ENCODE peak calls at places on chromosomes 13 and 19, in eight cellular contexts. F, H, U, S, N, P, O and W are unnamed samples.

GRCh38 chr19:17847538-17848366 is at the start of gene JAK3:
- DNase-seq in U (peak; percentile 94), H (peak; percentile 94), P (no peak), N (peak; percentile 79), S (peak; percentile 87), O (peak; percentile 46), F (no peak), W (no peak)

GRCh38 chr13:102198418-102199322 is 203.2 kb downstream of the FGF14 start:
- DNase-seq in N (no peak), O (peak; percentile 59), P (no peak), S (peak; percentile 58), F (no peak), H (no peak), U (no peak), W (no peak)

GRCh38 chr13:105982219-105982618 is 553.2 kb downstream of the EFNB2 start:
- DNase-seq in F (no peak), P (no peak), N (no peak), U (peak; percentile 70), O (no peak), S (no peak), H (no peak), W (no peak)

GRCh38 chr19:10206226-10206873 is 11.6 kb upstream of the DNMT1 start:
- DNase-seq in O (peak; percentile 66), H (no peak), P (no peak), U (no peak), F (no peak), S (peak; percentile 69), N (no peak), W (no peak)

GRCh38 chr13:35699805-35700204 is 223.3 kb upstream of the MAB21L1 start:
- DNase-seq in F (no peak), H (no peak), N (no peak), P (no peak), U (no peak), S (peak; percentile 85), O (peak; percentile 66), W (no peak)

GRCh38 chr19:12769689-12770088 is 5.7 kb downstream of the HOOK2 start:
- DNase-seq in N (no peak), U (peak; percentile 94), S (no peak), P (no peak), H (no peak), F (no peak), O (no peak), W (no peak)

GRCh38 chr19:18384775-18385174 is 1.2 kb upstream of the GDF15 start:
- DNase-seq in S (no peak), P (no peak), O (no peak), N (no peak), F (no peak), U (no peak), H (no peak), W (no peak)

GRCh38 chr13:30759748-30760147 is 24.4 kb downstream of the ALOX5AP start:
- DNase-seq in N (no peak), S (peak; percentile 34), O (peak; percentile 64), H (no peak), P (no peak), U (no peak), F (no peak), W (no peak)

GRCh38 chr19:18464646-18465045 is 26.7 kb upstream of the ISYNA1 start:
- DNase-seq in U (no peak), O (peak; percentile 97), P (peak; percentile 61), H (peak; percentile 79), N (peak; percentile 76), F (peak; percentile 96), S (peak; percentile 92), W (no peak)

GRCh38 chr19:58007285-58007684 is 4.7 kb upstream of the ZNF606 start:
- DNase-seq in S (no peak), P (no peak), F (no peak), H (no peak), U (peak; percentile 81), O (no peak), N (no peak), W (no peak)

GRCh38 chr19:45158503-45159026 is 2.2 kb downstream of the NKPD1 start:
- DNase-seq in U (no peak), H (no peak), F (no peak), O (no peak), P (no peak), N (no peak), S (no peak), W (no peak)
- H3K4me1 ChIP-seq in U (no peaks in the 10 kb centered on the region), H (peaks cover 12% of the 10 kb centered on the region), F (peaks cover 2% of the 10 kb centered on the region), O (peaks cover 8% of the 10 kb centered on the region), P (peaks cover 4% of the 10 kb centered on the region), N (peaks cover 2% of the 10 kb centered on the region), S (peaks cover 6% of the 10 kb centered on the region), W (no peaks in the 10 kb centered on the region)

GRCh38 chr19:53131085-53131484 is 1.6 kb downstream of the ZNF415 start:
- DNase-seq in N (no peak), U (peak; percentile 3), F (no peak), O (no peak), S (peak; percentile 35), P (no peak), H (no peak), W (no peak)

GRCh38 chr19:53132231-53132991 is at the start of gene ZNF415:
- DNase-seq in S (peak; percentile 96), U (peak; percentile 98), O (peak; percentile 67), F (peak; percentile 89), P (peak; percentile 25), H (peak; percentile 89), N (peak; percentile 87), W (peak; percentile 55)

GRCh38 chr19:53136432-53136831 is 3.7 kb upstream of the ZNF415 start:
- DNase-seq in H (no peak), F (no peak), O (no peak), U (no peak), N (no peak), P (no peak), S (no peak), W (no peak)

GRCh38 chr19:53131732-53132131 is 978 bp downstream of the ZNF415 start:
- DNase-seq in O (no peak), S (peak; percentile 16), F (no peak), H (no peak), N (no peak), P (no peak), U (peak; percentile 15), W (no peak)

DNA sequence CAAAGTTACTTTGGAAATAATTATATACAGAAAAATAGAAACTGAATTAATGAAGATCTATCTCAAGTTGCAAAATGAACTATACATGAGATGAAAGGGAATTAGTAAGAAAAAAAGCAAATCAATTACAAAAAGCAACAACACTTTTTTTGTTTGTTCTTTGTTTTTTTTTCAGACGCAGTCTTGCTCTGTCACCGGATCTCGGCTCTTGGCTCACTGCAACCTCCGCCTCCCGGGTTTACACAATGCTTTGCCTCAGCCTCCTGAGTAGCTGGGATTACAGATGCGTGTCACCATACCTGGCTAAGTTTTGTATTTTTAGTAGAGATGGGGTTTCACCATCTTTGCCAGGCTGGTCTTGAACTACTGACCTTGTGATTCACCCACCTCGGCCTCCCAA is 2.2 kb downstream of the ZNF415 start:
- DNase-seq in H (no peak), F (no peak), U (peak; percentile 20), N (no peak), P (no peak), O (no peak), S (peak; percentile 13), W (no peak)
- H3K4me1 ChIP-seq in H (peaks cover 31% of the 10 kb centered on the region), F (peaks cover 10% of the 10 kb centered on the region), U (peaks cover 22% of the 10 kb centered on the region), N (peaks cover 9% of the 10 kb centered on the region), P (peaks cover 12% of the 10 kb centered on the region), O (peaks cover 3% of the 10 kb centered on the region), S (peaks cover 13% of the 10 kb centered on the region), W (no peaks in the 10 kb centered on the region)

GRCh38 chr19:2326699-2327360 is 1.6 kb downstream of the LSM7 start:
- DNase-seq in F (no peak), P (no peak), O (no peak), H (peak; percentile 71), N (no peak), S (peak; percentile 20), U (no peak), W (no peak)

GRCh38 chr19:2321565-2322283 is 6.7 kb downstream of the LSM7 start:
- DNase-seq in P (no peak), U (no peak), O (no peak), S (no peak), H (no peak), N (no peak), F (no peak), W (no peak)

GRCh38 chr19:2325261-2326046 is 2.9 kb downstream of the LSM7 start:
- DNase-seq in H (peak; percentile 86), F (no peak), N (no peak), P (no peak), S (no peak), U (no peak), O (no peak), W (no peak)

GRCh38 chr19:2323707-2324106 is 4.7 kb downstream of the LSM7 start:
- DNase-seq in U (no peak), F (no peak), N (no peak), P (no peak), O (no peak), H (peak; percentile 64), S (no peak), W (no peak)

DNA sequence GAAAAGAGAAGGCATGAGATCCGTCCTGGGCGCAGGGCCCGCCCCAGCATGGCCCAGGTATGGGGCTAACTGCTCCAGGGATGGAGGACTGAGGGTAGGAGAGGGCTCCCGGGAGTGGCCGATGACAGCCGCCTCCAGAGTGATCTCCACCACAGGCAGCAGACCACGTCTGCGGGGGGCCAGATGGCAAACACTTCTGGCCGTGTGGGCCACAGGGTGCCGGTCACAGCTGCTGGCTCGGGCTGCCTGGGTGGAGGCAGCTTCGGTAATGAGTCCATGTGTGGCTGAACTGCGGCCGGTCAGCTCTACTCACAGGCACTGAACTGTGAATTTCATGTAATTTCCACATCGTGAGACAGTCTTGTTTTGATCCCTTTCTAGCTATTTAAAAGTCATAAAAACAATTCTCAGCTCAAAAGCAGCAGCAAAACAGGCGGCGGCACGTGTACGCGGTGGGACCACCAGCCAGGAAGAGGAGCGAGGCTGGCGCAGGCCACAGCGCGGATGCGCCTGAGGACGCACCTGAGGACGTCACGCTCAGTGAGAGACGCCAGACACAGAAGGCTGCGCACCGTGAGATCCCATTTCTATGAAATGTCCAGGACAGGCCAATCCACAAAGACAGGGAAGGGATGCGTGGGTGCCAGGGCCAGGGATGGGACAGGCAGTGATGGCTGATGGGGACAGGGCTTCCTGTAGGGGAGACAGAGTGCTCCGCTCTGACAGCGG is 4.0 kb downstream of the LSM7 start:
- DNase-seq in S (no peak), O (no peak), P (no peak), H (peak; percentile 87), N (no peak), U (no peak), F (no peak), W (no peak)
- H3K4me1 ChIP-seq in S (peaks cover under 1% of the 10 kb centered on the region), O (peaks cover 1% of the 10 kb centered on the region), P (peaks cover 23% of the 10 kb centered on the region), H (peaks cover 54% of the 10 kb centered on the region), N (peaks cover 8% of the 10 kb centered on the region), U (peaks cover 5% of the 10 kb centered on the region), F (peaks cover 17% of the 10 kb centered on the region), W (no peaks in the 10 kb centered on the region)

DNA sequence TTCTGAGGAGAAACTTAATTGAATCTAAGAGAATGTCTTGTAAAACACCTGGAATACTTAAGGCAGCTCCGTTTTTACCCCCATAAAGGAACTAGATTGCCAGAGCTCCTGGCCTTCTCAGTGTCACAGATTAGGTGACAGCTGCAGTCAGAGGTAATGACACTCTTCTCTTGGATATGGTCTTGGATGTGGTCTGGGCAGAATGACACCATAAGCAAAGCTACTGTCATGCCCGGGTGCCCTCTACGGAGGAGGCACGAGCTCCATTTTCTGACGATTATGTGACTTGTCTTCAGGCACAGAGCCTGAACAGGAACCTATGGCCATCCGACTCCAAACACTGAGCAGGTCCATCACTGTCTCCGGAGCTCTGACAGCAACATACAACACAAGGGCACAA is 46.7 kb downstream of the STK24 start:
- DNase-seq in S (no peak), F (no peak), P (no peak), N (no peak), H (no peak), O (no peak), U (no peak), W (no peak)
- H3K4me1 ChIP-seq in S (peaks cover 7% of the 10 kb centered on the region), F (peaks cover 8% of the 10 kb centered on the region), P (peaks cover 13% of the 10 kb centered on the region), N (peaks cover 7% of the 10 kb centered on the region), H (peaks cover 86% of the 10 kb centered on the region), O (peaks cover 5% of the 10 kb centered on the region), U (peaks cover 44% of the 10 kb centered on the region), W (no peaks in the 10 kb centered on the region)